ENCODE peak calls at places on chromosomes 6 and 20, in six cellular contexts. One of them, this sample, is unnamed.

GRCh38 chr6:19410477-19410876 is 426.7 kb upstream of the ID4 start:
- DNase-seq in IMR-90: peak; percentile 51
- DNase-seq in CD8-positive, alpha-beta T cell: no peak
- DNase-seq in Peyer's patch: no peak
- DNase-seq in lung: no peak
- DNase-seq in coronary artery: no peak
- DNase-seq in this sample: no peak

GRCh38 chr20:41135187-41135887 is 2.0 kb upstream of the PLCG1 start:
- DNase-seq in coronary artery: no peak
- DNase-seq in Peyer's patch: peak; percentile 82
- DNase-seq in IMR-90: peak; percentile 14
- DNase-seq in CD8-positive, alpha-beta T cell: peak; percentile 72
- DNase-seq in lung: no peak
- DNase-seq in this sample: peak; percentile 62

GRCh38 chr20:50460608-50461268 is 49.4 kb upstream of the PTPN1 start:
- DNase-seq in lung: peak; percentile 93
- DNase-seq in IMR-90: peak; percentile 75
- DNase-seq in Peyer's patch: peak; percentile 94
- DNase-seq in coronary artery: peak; percentile 95
- DNase-seq in CD8-positive, alpha-beta T cell: peak; percentile 83
- DNase-seq in this sample: peak; percentile 88

GRCh38 chr20:44848254-44849015 is 37.1 kb upstream of the YWHAB start:
- DNase-seq in coronary artery: no peak
- DNase-seq in IMR-90: no peak
- DNase-seq in CD8-positive, alpha-beta T cell: no peak
- DNase-seq in Peyer's patch: no peak
- DNase-seq in lung: no peak
- DNase-seq in this sample: no peak

GRCh38 chr6:26576929-26577719 is 19.6 kb upstream of the ABT1 start:
- DNase-seq in CD8-positive, alpha-beta T cell: peak; percentile 59
- DNase-seq in Peyer's patch: peak; percentile 54
- DNase-seq in IMR-90: peak; percentile 88
- DNase-seq in lung: no peak
- DNase-seq in coronary artery: no peak
- DNase-seq in this sample: peak; percentile 88

GRCh38 chr6:125584468-125584939 is 164.9 kb upstream of the HEY2 start:
- DNase-seq in coronary artery: peak; percentile 79
- DNase-seq in CD8-positive, alpha-beta T cell: no peak
- DNase-seq in Peyer's patch: no peak
- DNase-seq in IMR-90: peak; percentile 1
- DNase-seq in lung: no peak
- DNase-seq in this sample: no peak

GRCh38 chr20:18224968-18225568 is 63.3 kb upstream of the ZNF133 start:
- DNase-seq in lung: peak; percentile 35
- DNase-seq in Peyer's patch: no peak
- DNase-seq in CD8-positive, alpha-beta T cell: no peak
- DNase-seq in coronary artery: no peak
- DNase-seq in IMR-90: peak; percentile 64
- DNase-seq in this sample: no peak

GRCh38 chr6:66687611-66688140 is 980.6 kb upstream of the EYS start:
- DNase-seq in IMR-90: no peak
- DNase-seq in CD8-positive, alpha-beta T cell: no peak
- DNase-seq in lung: no peak
- DNase-seq in Peyer's patch: no peak
- DNase-seq in coronary artery: no peak
- DNase-seq in this sample: no peak

GRCh38 chr6:35140991-35141720 is at the start of gene TCP11:
- DNase-seq in lung: no peak
- DNase-seq in Peyer's patch: peak; percentile 53
- DNase-seq in CD8-positive, alpha-beta T cell: peak; percentile 10
- DNase-seq in IMR-90: no peak
- DNase-seq in coronary artery: no peak
- DNase-seq in this sample: no peak

GRCh38 chr6:74253261-74253660 is 557.3 kb downstream of the CD109 start:
- DNase-seq in coronary artery: no peak
- DNase-seq in IMR-90: no peak
- DNase-seq in Peyer's patch: no peak
- DNase-seq in lung: no peak
- DNase-seq in CD8-positive, alpha-beta T cell: no peak
- DNase-seq in this sample: no peak

GRCh38 chr6:2740601-2741000 is 10.1 kb downstream of the MYLK4 start:
- DNase-seq in IMR-90: no peak
- DNase-seq in CD8-positive, alpha-beta T cell: no peak
- DNase-seq in lung: no peak
- DNase-seq in coronary artery: no peak
- DNase-seq in Peyer's patch: no peak
- DNase-seq in this sample: no peak

GRCh38 chr6:56349196-56349595 is 101.8 kb upstream of the COL21A1 start:
- DNase-seq in CD8-positive, alpha-beta T cell: no peak
- DNase-seq in coronary artery: no peak
- DNase-seq in Peyer's patch: no peak
- DNase-seq in lung: no peak
- DNase-seq in IMR-90: peak; percentile 42
- DNase-seq in this sample: no peak

GRCh38 chr20:32537657-32538525 is 47.2 kb downstream of the NOL4L start:
- DNase-seq in coronary artery: no peak
- DNase-seq in lung: no peak
- DNase-seq in CD8-positive, alpha-beta T cell: no peak
- DNase-seq in Peyer's patch: no peak
- DNase-seq in IMR-90: no peak
- DNase-seq in this sample: no peak

GRCh38 chr6:165662041-165662491 is 975 bp downstream of the PDE10A start:
- DNase-seq in coronary artery: no peak
- DNase-seq in Peyer's patch: no peak
- DNase-seq in CD8-positive, alpha-beta T cell: no peak
- DNase-seq in IMR-90: peak; percentile 18
- DNase-seq in lung: no peak
- DNase-seq in this sample: peak; percentile 35

GRCh38 chr20:59322101-59322500 is 21.7 kb downstream of the EDN3 start:
- DNase-seq in Peyer's patch: no peak
- DNase-seq in coronary artery: no peak
- DNase-seq in CD8-positive, alpha-beta T cell: no peak
- DNase-seq in IMR-90: no peak
- DNase-seq in lung: no peak
- DNase-seq in this sample: peak; percentile 15

GRCh38 chr20:56952258-56952929 is 314.0 kb downstream of the BMP7 start:
- DNase-seq in lung: no peak
- DNase-seq in Peyer's patch: no peak
- DNase-seq in CD8-positive, alpha-beta T cell: no peak
- DNase-seq in IMR-90: no peak
- DNase-seq in coronary artery: no peak
- DNase-seq in this sample: no peak

GRCh38 chr6:25582101-25582500 is 69.9 kb upstream of the SCGN start:
- DNase-seq in IMR-90: no peak
- DNase-seq in coronary artery: no peak
- DNase-seq in lung: no peak
- DNase-seq in CD8-positive, alpha-beta T cell: no peak
- DNase-seq in Peyer's patch: no peak
- DNase-seq in this sample: no peak

GRCh38 chr20:38840053-38840893 is 34.8 kb downstream of the PPP1R16B start:
- DNase-seq in Peyer's patch: no peak
- DNase-seq in lung: no peak
- DNase-seq in CD8-positive, alpha-beta T cell: peak; percentile 51
- DNase-seq in IMR-90: no peak
- DNase-seq in coronary artery: peak; percentile 46
- DNase-seq in this sample: no peak
- H3K27ac ChIP-seq in Peyer's patch: peak overlapping the region; percentile 78
- H3K27ac ChIP-seq in lung: peak overlapping the region; percentile 2
- H3K27ac ChIP-seq in CD8-positive, alpha-beta T cell: peak overlapping the region; percentile 52
- H3K27ac ChIP-seq in IMR-90: no peak overlapping the region
- H3K27ac ChIP-seq in coronary artery: no peak overlapping the region
- H3K27ac ChIP-seq in this sample: no peak overlapping the region

DNA sequence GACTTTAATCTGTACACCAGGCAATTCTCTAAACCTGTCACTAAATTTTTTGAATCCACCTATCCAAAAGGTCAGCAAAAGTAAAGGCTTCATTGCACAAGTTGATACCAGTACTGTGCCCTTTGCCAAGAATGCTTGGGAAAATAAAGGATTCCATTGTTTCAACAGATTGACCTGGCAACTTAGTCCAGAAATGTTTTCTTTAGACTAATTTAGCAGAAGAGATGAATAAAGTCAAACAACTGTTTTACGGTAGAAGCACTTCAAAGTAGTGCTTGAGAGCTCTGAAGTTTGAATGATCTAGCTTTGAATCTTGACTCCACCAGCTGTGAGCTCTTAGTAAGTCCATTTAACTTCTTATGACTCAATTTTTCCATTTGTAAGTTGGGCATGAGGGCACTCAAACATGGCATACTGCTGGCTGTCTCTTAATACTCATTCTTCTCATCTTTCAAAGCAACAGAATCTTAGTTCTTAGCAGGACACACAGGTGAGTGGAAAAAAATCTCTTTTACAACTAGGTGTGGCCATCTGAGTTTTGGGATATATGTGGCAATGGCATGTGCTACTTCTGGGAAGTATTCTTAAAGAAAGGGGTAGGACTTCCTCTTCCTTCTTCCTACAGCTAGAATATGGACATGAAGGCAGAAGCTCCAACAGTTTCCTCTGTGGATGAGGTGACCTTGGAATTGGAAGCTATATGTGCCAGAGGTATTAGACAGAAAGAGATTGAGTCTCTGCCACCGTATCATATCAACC is 55.9 kb upstream of the LOC128125822 start:
- DNase-seq in IMR-90: no peak
- DNase-seq in Peyer's patch: no peak
- DNase-seq in CD8-positive, alpha-beta T cell: no peak
- DNase-seq in coronary artery: no peak
- DNase-seq in lung: no peak
- DNase-seq in this sample: no peak
- H3K27ac ChIP-seq in IMR-90: no peak overlapping the region
- H3K27ac ChIP-seq in Peyer's patch: no peak overlapping the region
- H3K27ac ChIP-seq in CD8-positive, alpha-beta T cell: no peak overlapping the region
- H3K27ac ChIP-seq in coronary artery: no peak overlapping the region
- H3K27ac ChIP-seq in lung: no peak overlapping the region
- H3K27ac ChIP-seq in this sample: no peak overlapping the region

DNA sequence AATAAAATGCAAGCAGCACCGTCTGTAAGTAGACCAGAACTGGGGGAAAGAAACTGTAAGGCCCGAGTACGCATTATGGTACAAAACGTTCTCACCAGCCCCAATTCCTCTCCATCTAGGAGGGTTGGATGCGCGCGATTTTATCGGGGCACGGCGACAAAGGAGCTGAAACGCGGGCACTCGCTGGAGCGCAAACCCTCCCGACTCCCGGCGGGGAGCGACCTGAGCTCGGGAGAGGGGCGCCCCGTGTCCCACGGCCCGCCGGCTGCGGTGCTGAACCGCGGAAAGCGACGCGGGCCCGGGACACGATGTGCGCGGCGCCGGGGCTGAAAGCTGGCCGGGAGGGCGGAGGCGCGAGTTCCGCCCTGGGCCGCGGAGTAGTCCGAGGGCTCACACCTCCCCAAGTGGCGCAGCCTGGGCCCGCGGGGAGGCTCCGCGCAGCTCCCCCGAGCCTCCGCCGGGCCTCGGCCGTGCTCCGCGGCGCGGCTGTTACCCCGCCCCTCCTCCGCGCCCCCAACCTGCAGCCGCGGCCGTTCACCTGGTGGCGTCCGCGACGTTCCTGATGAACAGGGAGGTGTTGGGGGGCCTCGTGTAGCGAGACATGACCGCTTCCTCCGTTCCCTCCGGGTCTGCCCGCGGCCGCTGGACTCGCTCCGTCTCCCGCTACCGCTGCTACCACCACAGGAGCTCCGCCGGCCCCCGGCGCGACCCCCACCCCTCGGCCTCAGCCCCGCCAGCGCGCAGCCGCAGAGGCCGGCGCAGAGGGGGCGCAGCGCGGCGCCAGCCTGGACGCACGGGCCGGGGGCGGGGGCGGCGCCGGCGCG is at the start of gene SRSF12:
- DNase-seq in lung: peak; percentile 39
- DNase-seq in coronary artery: no peak
- DNase-seq in Peyer's patch: peak; percentile 52
- DNase-seq in CD8-positive, alpha-beta T cell: peak; percentile 42
- DNase-seq in IMR-90: peak; percentile 19
- DNase-seq in this sample: peak; percentile 63
- H3K27ac ChIP-seq in lung: no peak within 1 kb of the TSS
- H3K27ac ChIP-seq in coronary artery: peak within 1 kb of the TSS; percentile 3
- H3K27ac ChIP-seq in Peyer's patch: no peak within 1 kb of the TSS
- H3K27ac ChIP-seq in CD8-positive, alpha-beta T cell: no peak within 1 kb of the TSS
- H3K27ac ChIP-seq in IMR-90: no peak within 1 kb of the TSS
- H3K27ac ChIP-seq in this sample: peak within 1 kb of the TSS; percentile 76

GRCh38 chr20:47230811-47231256 is 125.7 kb downstream of the ZMYND8 start:
- DNase-seq in IMR-90: peak; percentile 57
- DNase-seq in Peyer's patch: no peak
- DNase-seq in CD8-positive, alpha-beta T cell: no peak
- DNase-seq in coronary artery: no peak
- DNase-seq in lung: no peak
- DNase-seq in this sample: no peak
- H3K27ac ChIP-seq in IMR-90: peak overlapping the region; percentile 78
- H3K27ac ChIP-seq in Peyer's patch: no peak overlapping the region
- H3K27ac ChIP-seq in CD8-positive, alpha-beta T cell: no peak overlapping the region
- H3K27ac ChIP-seq in coronary artery: peak overlapping the region; percentile 59
- H3K27ac ChIP-seq in lung: no peak overlapping the region
- H3K27ac ChIP-seq in this sample: no peak overlapping the region

GRCh38 chr6:117483004-117483644 is 650 bp downstream of the DCBLD1 start:
- DNase-seq in coronary artery: peak; percentile 82
- DNase-seq in IMR-90: peak; percentile 31
- DNase-seq in CD8-positive, alpha-beta T cell: no peak
- DNase-seq in lung: peak; percentile 67
- DNase-seq in Peyer's patch: peak; percentile 64
- DNase-seq in this sample: peak; percentile 38

GRCh38 chr6:117482240-117483003 is at the start of gene DCBLD1:
- DNase-seq in CD8-positive, alpha-beta T cell: peak; percentile 44
- DNase-seq in coronary artery: peak; percentile 86
- DNase-seq in lung: peak; percentile 79
- DNase-seq in IMR-90: peak; percentile 70
- DNase-seq in Peyer's patch: peak; percentile 86
- DNase-seq in this sample: peak; percentile 65

GRCh38 chr6:117484052-117484646 is 1.7 kb downstream of the DCBLD1 start:
- DNase-seq in IMR-90: no peak
- DNase-seq in Peyer's patch: no peak
- DNase-seq in coronary artery: no peak
- DNase-seq in CD8-positive, alpha-beta T cell: no peak
- DNase-seq in lung: no peak
- DNase-seq in this sample: no peak

GRCh38 chr6:117481926-117482239 is 591 bp upstream of the DCBLD1 start:
- DNase-seq in Peyer's patch: no peak
- DNase-seq in coronary artery: no peak
- DNase-seq in IMR-90: no peak
- DNase-seq in CD8-positive, alpha-beta T cell: no peak
- DNase-seq in lung: no peak
- DNase-seq in this sample: no peak

DNA sequence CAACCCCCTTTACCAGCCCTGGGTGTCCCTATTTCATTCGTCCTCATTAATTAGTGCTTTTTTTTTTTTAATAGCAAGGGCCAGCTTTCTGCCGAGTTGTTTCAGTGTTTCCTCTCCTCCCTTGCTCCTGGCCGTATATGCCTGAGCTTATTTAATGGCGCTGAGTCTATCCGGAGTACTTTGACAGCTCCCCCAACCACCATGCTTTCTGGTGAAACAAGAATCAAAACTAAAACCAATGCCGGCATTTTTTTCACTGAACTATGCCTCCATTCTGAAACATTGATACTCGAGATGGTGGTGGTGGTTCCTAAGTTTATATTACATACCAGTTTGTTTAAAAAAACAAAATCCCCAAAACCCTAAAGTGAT is 1.2 kb downstream of the DCBLD1 start:
- DNase-seq in Peyer's patch: no peak
- DNase-seq in CD8-positive, alpha-beta T cell: no peak
- DNase-seq in lung: no peak
- DNase-seq in IMR-90: peak; percentile 48
- DNase-seq in coronary artery: no peak
- DNase-seq in this sample: peak; percentile 23
- H3K27ac ChIP-seq in Peyer's patch: peak overlapping the region; percentile 93
- H3K27ac ChIP-seq in CD8-positive, alpha-beta T cell: no peak overlapping the region
- H3K27ac ChIP-seq in lung: peak overlapping the region; percentile 95
- H3K27ac ChIP-seq in IMR-90: peak overlapping the region; percentile 87
- H3K27ac ChIP-seq in coronary artery: peak overlapping the region; percentile 86
- H3K27ac ChIP-seq in this sample: no peak overlapping the region